ENCODE peak calls at places on chromosome 21, in five cellular contexts. One of them, this sample, is unnamed.

GRCh38 chr21:45528028-45528705 is 14.1 kb downstream of the SLC19A1 start:
- DNase-seq in T-helper 2 cell treated with Interferon-gamma antibody and Interleukin-4, amounts not matched to agents 5 μg/mL and 100 μg/mL, for 36 hours: no peak
- DNase-seq in HCEC 1CT: no peak
- DNase-seq in fibroblast of mammary gland: no peak
- DNase-seq in T-helper 22 cell: no peak
- DNase-seq in this sample: no peak

GRCh38 chr21:26007911-26008579 is 162.5 kb downstream of the APP start:
- DNase-seq in T-helper 2 cell treated with Interferon-gamma antibody and Interleukin-4, amounts not matched to agents 5 μg/mL and 100 μg/mL, for 36 hours: no peak
- DNase-seq in HCEC 1CT: peak; percentile 78
- DNase-seq in fibroblast of mammary gland: no peak
- DNase-seq in T-helper 22 cell: no peak
- DNase-seq in this sample: no peak

GRCh38 chr21:28671549-28672195 is 321.0 kb downstream of the LTN1 start:
- DNase-seq in T-helper 2 cell treated with Interferon-gamma antibody and Interleukin-4, amounts not matched to agents 5 μg/mL and 100 μg/mL, for 36 hours: no peak
- DNase-seq in HCEC 1CT: peak; percentile 75
- DNase-seq in fibroblast of mammary gland: peak; percentile 68
- DNase-seq in T-helper 22 cell: no peak
- DNase-seq in this sample: peak; percentile 15

GRCh38 chr21:42750737-42751530 is 97.5 kb downstream of the PDE9A start:
- DNase-seq in T-helper 2 cell treated with Interferon-gamma antibody and Interleukin-4, amounts not matched to agents 5 μg/mL and 100 μg/mL, for 36 hours: no peak
- DNase-seq in HCEC 1CT: no peak
- DNase-seq in fibroblast of mammary gland: no peak
- DNase-seq in T-helper 22 cell: no peak
- DNase-seq in this sample: no peak

GRCh38 chr21:35652872-35653271 is 407.5 kb downstream of the SETD4 start:
- DNase-seq in T-helper 2 cell treated with Interferon-gamma antibody and Interleukin-4, amounts not matched to agents 5 μg/mL and 100 μg/mL, for 36 hours: no peak
- DNase-seq in HCEC 1CT: no peak
- DNase-seq in fibroblast of mammary gland: no peak
- DNase-seq in T-helper 22 cell: no peak
- DNase-seq in this sample: no peak

GRCh38 chr21:46067505-46068201 is 30.3 kb upstream of the COL6A2 start:
- DNase-seq in T-helper 2 cell treated with Interferon-gamma antibody and Interleukin-4, amounts not matched to agents 5 μg/mL and 100 μg/mL, for 36 hours: no peak
- DNase-seq in HCEC 1CT: no peak
- DNase-seq in fibroblast of mammary gland: no peak
- DNase-seq in T-helper 22 cell: no peak
- DNase-seq in this sample: no peak

GRCh38 chr21:39047046-39047445 is 136.2 kb downstream of the PSMG1 start:
- DNase-seq in T-helper 2 cell treated with Interferon-gamma antibody and Interleukin-4, amounts not matched to agents 5 μg/mL and 100 μg/mL, for 36 hours: no peak
- DNase-seq in HCEC 1CT: no peak
- DNase-seq in fibroblast of mammary gland: no peak
- DNase-seq in T-helper 22 cell: no peak
- DNase-seq in this sample: no peak

GRCh38 chr21:40886931-40887330 is 40.0 kb upstream of the DSCAM start:
- DNase-seq in T-helper 2 cell treated with Interferon-gamma antibody and Interleukin-4, amounts not matched to agents 5 μg/mL and 100 μg/mL, for 36 hours: no peak
- DNase-seq in HCEC 1CT: no peak
- DNase-seq in fibroblast of mammary gland: no peak
- DNase-seq in T-helper 22 cell: no peak
- DNase-seq in this sample: no peak

GRCh38 chr21:42019101-42019605 is 9.0 kb upstream of the ZBTB21 start:
- DNase-seq in T-helper 2 cell treated with Interferon-gamma antibody and Interleukin-4, amounts not matched to agents 5 μg/mL and 100 μg/mL, for 36 hours: no peak
- DNase-seq in HCEC 1CT: no peak
- DNase-seq in fibroblast of mammary gland: no peak
- DNase-seq in T-helper 22 cell: no peak
- DNase-seq in this sample: no peak

GRCh38 chr21:45011426-45011825 is 63.0 kb upstream of the ADARB1 start:
- DNase-seq in T-helper 2 cell treated with Interferon-gamma antibody and Interleukin-4, amounts not matched to agents 5 μg/mL and 100 μg/mL, for 36 hours: no peak
- DNase-seq in HCEC 1CT: no peak
- DNase-seq in fibroblast of mammary gland: no peak
- DNase-seq in T-helper 22 cell: no peak
- DNase-seq in this sample: no peak

GRCh38 chr21:46622226-46622625 is 13.2 kb upstream of the PRMT2 start:
- DNase-seq in T-helper 2 cell treated with Interferon-gamma antibody and Interleukin-4, amounts not matched to agents 5 μg/mL and 100 μg/mL, for 36 hours: no peak
- DNase-seq in HCEC 1CT: no peak
- DNase-seq in fibroblast of mammary gland: no peak
- DNase-seq in T-helper 22 cell: no peak
- DNase-seq in this sample: no peak

GRCh38 chr21:43343992-43344886 is 82.7 kb downstream of the SIK1 start:
- DNase-seq in T-helper 2 cell treated with Interferon-gamma antibody and Interleukin-4, amounts not matched to agents 5 μg/mL and 100 μg/mL, for 36 hours: no peak
- DNase-seq in HCEC 1CT: no peak
- DNase-seq in fibroblast of mammary gland: no peak
- DNase-seq in T-helper 22 cell: no peak
- DNase-seq in this sample: no peak

This sample was measured in HFFc6.